ENCODE peak calls at places on chromosomes 7 and 10, in six cellular contexts. G, J, L, O, A and H are unnamed samples.

GRCh38 chr10:11610855-11611247 is 599 bp downstream of the USP6NL start:
- DNase-seq in G (peak; percentile 36), J (peak; percentile 61), L (peak; percentile 34), O (no peak), A (no peak), H (no peak)

GRCh38 chr10:61754553-61755540 is 92.1 kb downstream of the CABCOCO1 start:
- DNase-seq in G (no peak), J (no peak), L (no peak), O (no peak), A (no peak), H (no peak)

GRCh38 chr10:60753817-60754216 is 24.5 kb upstream of the CDK1 start:
- DNase-seq in G (no peak), J (no peak), L (no peak), O (no peak), A (no peak), H (no peak)

GRCh38 chr7:112383671-112384417 is 66.4 kb upstream of the IFRD1 start:
- DNase-seq in G (peak; percentile 28), J (peak; percentile 6), L (no peak), O (peak; percentile 45), A (no peak), H (no peak)

GRCh38 chr7:3232228-3232627 is 68.8 kb upstream of the SDK1 start:
- DNase-seq in G (peak; percentile 59), J (no peak), L (no peak), O (no peak), A (no peak), H (no peak)

GRCh38 chr10:52004342-52004949 is 305.1 kb upstream of the CSTF2T start:
- DNase-seq in G (peak; percentile 66), J (peak; percentile 28), L (peak; percentile 44), O (peak; percentile 94), A (no peak), H (no peak)

GRCh38 chr7:5636914-5637313 is 144.5 kb downstream of the RNF216 start:
- DNase-seq in G (peak; percentile 94), J (no peak), L (peak; percentile 63), O (peak; percentile 63), A (peak; percentile 59), H (peak; percentile 69)

GRCh38 chr7:76204147-76204546 is 2.5 kb downstream of the SRRM3 start:
- DNase-seq in G (no peak), J (no peak), L (no peak), O (no peak), A (no peak), H (no peak)

GRCh38 chr7:140212100-140212881 is 35.5 kb upstream of the KDM7A start:
- DNase-seq in G (peak; percentile 86), J (peak; percentile 92), L (no peak), O (peak; percentile 46), A (no peak), H (no peak)

GRCh38 chr10:24952146-24952700 is at the start of gene PRTFDC1:
- DNase-seq in G (no peak), J (peak; percentile 21), L (peak; percentile 27), O (peak; percentile 20), A (no peak), H (no peak)

GRCh38 chr7:157727964-157728615 is 391.3 kb downstream of the DNAJB6 start:
- DNase-seq in G (no peak), J (no peak), L (no peak), O (no peak), A (no peak), H (no peak)

GRCh38 chr7:69934475-69934903 is 336.2 kb downstream of the AUTS2 start:
- DNase-seq in G (no peak), J (no peak), L (no peak), O (no peak), A (no peak), H (no peak)

GRCh38 chr10:29634764-29635625 is at the start of gene SVIL:
- DNase-seq in G (peak; percentile 83), J (no peak), L (peak; percentile 61), O (peak; percentile 33), A (no peak), H (no peak)

GRCh38 chr10:88108115-88108610 is 244.7 kb downstream of the PTEN start:
- DNase-seq in G (no peak), J (peak; percentile 94), L (no peak), O (no peak), A (no peak), H (no peak)

GRCh38 chr7:92831716-92832622 is 4.4 kb downstream of the CDK6 start:
- DNase-seq in G (peak; percentile 96), J (peak; percentile 25), L (peak; percentile 28), O (peak; percentile 64), A (peak; percentile 77), H (no peak)

GRCh38 chr7:32218741-32219283 is 148.6 kb upstream of the PDE1C start:
- DNase-seq in G (no peak), J (no peak), L (no peak), O (no peak), A (no peak), H (no peak)

GRCh38 chr7:47518827-47519226 is 63.1 kb downstream of the TNS3 start:
- DNase-seq in G (peak; percentile 86), J (no peak), L (no peak), O (peak; percentile 55), A (no peak), H (no peak)

GRCh38 chr10:93235686-93236085 is 162.0 kb downstream of the CYP26A1 start:
- DNase-seq in G (peak; percentile 92), J (no peak), L (no peak), O (no peak), A (no peak), H (no peak)

GRCh38 chr7:158126661-158127060 is 461.0 kb downstream of the PTPRN2 start:
- DNase-seq in G (no peak), J (no peak), L (no peak), O (no peak), A (no peak), H (no peak)

GRCh38 chr10:85528318-85528652 is 838.3 kb downstream of the GRID1 start:
- DNase-seq in G (peak; percentile 2), J (no peak), L (no peak), O (no peak), A (no peak), H (no peak)

GRCh38 chr7:81025360-81025759 is 106.5 kb upstream of the SEMA3C start:
- DNase-seq in G (no peak), J (no peak), L (no peak), O (peak; percentile 58), A (no peak), H (no peak)

GRCh38 chr7:155456772-155457543 is 971 bp upstream of the EN2 start:
- DNase-seq in G (peak; percentile 31), J (no peak), L (peak; percentile 59), O (peak; percentile 81), A (no peak), H (no peak)

GRCh38 chr10:58384095-58384494 is 1.1 kb upstream of the TFAM start:
- DNase-seq in G (no peak), J (peak; percentile 46), L (no peak), O (peak; percentile 62), A (no peak), H (no peak)

GRCh38 chr10:122126763-122127659 is 138.0 kb downstream of the TACC2 start:
- DNase-seq in G (peak; percentile 91), J (no peak), L (peak; percentile 85), O (peak; percentile 88), A (peak; percentile 73), H (peak; percentile 85)

GRCh38 chr7:6516387-6516983 is 34.8 kb downstream of the GRID2IP start:
- DNase-seq in G (peak; percentile 84), J (peak; percentile 79), L (peak; percentile 53), O (peak; percentile 89), A (peak; percentile 17), H (peak; percentile 55)

GRCh38 chr7:138431517-138431916 is 28.5 kb upstream of the TRIM24 start:
- DNase-seq in G (no peak), J (peak; percentile 5), L (no peak), O (no peak), A (no peak), H (no peak)

GRCh38 chr7:45457591-45457990 is 116.6 kb upstream of the ADCY1 start:
- DNase-seq in G (no peak), J (no peak), L (no peak), O (no peak), A (no peak), H (no peak)

GRCh38 chr7:47677664-47678063 is 95.8 kb upstream of the TNS3 start:
- DNase-seq in G (no peak), J (no peak), L (no peak), O (peak; percentile 18), A (no peak), H (no peak)

GRCh38 chr7:142481548-142481947 is 223.7 kb upstream of the PRSS58 start:
- DNase-seq in G (no peak), J (no peak), L (no peak), O (peak; percentile 28), A (no peak), H (no peak)
- TF ChIP-seq CTCF in G (peak; percentile 38), J (no peak), L (no peak), O (peak; percentile 42), A (peak; percentile 44), H (peak; percentile 19)

GRCh38 chr7:102452451-102452850 is 12.2 kb downstream of the ALKBH4 start:
- DNase-seq in G (no peak), J (no peak), L (no peak), O (no peak), A (no peak), H (no peak)

GRCh38 chr7:102453319-102453718 is 11.3 kb downstream of the ALKBH4 start:
- DNase-seq in G (no peak), J (no peak), L (no peak), O (no peak), A (no peak), H (no peak)

GRCh38 chr7:102449136-102449535 is 15.5 kb downstream of the ALKBH4 start:
- DNase-seq in G (no peak), J (no peak), L (no peak), O (no peak), A (no peak), H (no peak)

GRCh38 chr7:102450242-102450641 is 14.4 kb downstream of the ALKBH4 start:
- DNase-seq in G (no peak), J (peak; percentile 69), L (no peak), O (peak; percentile 51), A (no peak), H (no peak)

DNA sequence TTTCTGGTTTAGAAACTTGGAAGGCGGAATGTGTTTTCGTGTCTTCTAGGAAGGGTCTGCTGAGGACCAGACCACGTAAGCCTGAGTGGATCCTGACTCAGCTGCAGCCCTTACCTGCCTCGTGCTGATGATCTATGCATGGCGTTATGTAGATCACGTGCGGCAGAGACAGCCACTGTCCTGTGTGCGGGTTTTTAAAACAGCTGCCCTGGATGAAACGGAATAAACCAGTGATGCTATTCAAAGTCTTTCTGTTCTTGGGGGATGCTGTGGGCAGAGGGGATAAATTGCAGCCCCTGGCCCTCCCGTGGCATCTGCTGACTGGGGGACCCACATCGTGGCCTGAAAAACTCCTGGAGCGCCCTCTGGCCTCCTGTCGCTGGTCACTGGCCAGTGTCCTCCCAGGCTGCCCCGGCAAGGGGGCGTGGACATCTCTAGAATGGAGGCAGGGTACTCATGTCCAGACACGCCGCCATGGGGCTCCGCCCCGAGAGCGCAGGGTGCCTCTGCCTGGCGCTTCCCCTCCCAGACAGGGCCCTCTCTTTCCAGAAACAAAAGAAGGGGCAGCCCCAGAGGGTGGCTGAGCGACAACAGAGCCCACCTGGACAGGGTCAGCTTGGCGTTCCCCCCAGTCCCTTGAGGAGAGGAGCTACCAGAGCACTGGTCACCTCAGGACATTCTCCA is 13.2 kb downstream of the ALKBH4 start:
- DNase-seq in G (peak; percentile 35), J (no peak), L (peak; percentile 77), O (no peak), A (no peak), H (no peak)
- TF ChIP-seq CTCF in G (no peak), J (no peak), L (no peak), O (no peak), A (no peak), H (no peak)

GRCh38 chr10:97612386-97612785 is 20.9 kb downstream of the MORN4 start:
- DNase-seq in G (peak; percentile 60), J (peak; percentile 51), L (peak; percentile 87), O (peak; percentile 72), A (no peak), H (no peak)
- TF ChIP-seq CTCF in G (peak; percentile 36), J (no peak), L (peak; percentile 57), O (peak; percentile 75), A (peak; percentile 20), H (peak; percentile 37)

GRCh38 chr10:53209941-53210611 is 437.5 kb upstream of the MBL2 start:
- DNase-seq in G (peak; percentile 0), J (peak; percentile 9), L (peak; percentile 8), O (peak; percentile 97), A (no peak), H (no peak)
- TF ChIP-seq CTCF in G (no peak), J (no peak), L (no peak), O (peak; percentile 99), A (no peak), H (peak; percentile 42)